ENCODE peak calls at places on chromosome 17, in ten cellular contexts. V is naive thymus-derived CD8-positive, alpha-beta T cell; O is PC-9; J is GM12864; C is H54; U is stimulated activated naive CD4-positive, alpha-beta T cell treated with Interleukin-2 at 50 U/mL for 16 hours; T is T-helper 2 cell; L is stimulated activated CD4-positive, alpha-beta T cell treated with anti-CD3 and anti-CD28 coated beads, Interleukin-12 subunit alpha, Interleukin-12 subunit beta, amount 100 ng/mL, for 4 hours; M is pancreas; P is stimulated activated CD8-positive, alpha-beta memory T cell treated with anti-CD3 and anti-CD28 coated beads, Interleukin-4, amount 100 ng/mL, for 1 hour. X is an unnamed sample.

GRCh38 chr17:34853916-34854315 is 107.3 kb downstream of the CCT6B start:
- DNase-seq in J (no peak), O (no peak), M (no peak), L (no peak), C (no peak), U (no peak), T (no peak), V (no peak), P (no peak), X (no peak)

GRCh38 chr17:73743802-73744201 is 99.6 kb upstream of the SDK2 start:
- DNase-seq in T (no peak), C (no peak), V (no peak), L (no peak), U (no peak), J (no peak), M (no peak), O (no peak), P (no peak), X (no peak)

GRCh38 chr17:42221886-42222745 is 27.8 kb upstream of the GHDC start:
- DNase-seq in V (peak; percentile 60), U (peak; percentile 41), M (no peak), L (peak; percentile 51), T (peak; percentile 34), J (peak; percentile 18), O (no peak), C (peak; percentile 61), P (no peak), X (no peak)

GRCh38 chr17:67157732-67158639 is 87.0 kb downstream of the HELZ start:
- DNase-seq in C (no peak), P (no peak), J (no peak), O (no peak), L (no peak), M (no peak), V (no peak), U (no peak), T (no peak), X (no peak)

GRCh38 chr17:59010026-59010425 is 96.7 kb downstream of the TRIM37 start:
- DNase-seq in U (no peak), L (no peak), T (no peak), J (no peak), M (no peak), P (no peak), O (no peak), C (no peak), V (no peak), X (no peak)

GRCh38 chr17:17075037-17075755 is 32.9 kb downstream of the MPRIP start:
- DNase-seq in L (no peak), J (no peak), P (no peak), M (peak; percentile 21), C (no peak), U (no peak), O (no peak), T (peak; percentile 5), V (no peak), X (no peak)

GRCh38 chr17:17041571-17042380 is 481 bp upstream of the MPRIP start:
- DNase-seq in L (peak; percentile 98), V (peak; percentile 95), U (peak; percentile 98), M (peak; percentile 100), O (peak; percentile 93), C (peak; percentile 97), J (peak; percentile 90), T (peak; percentile 92), P (peak; percentile 75), X (peak; percentile 59)

GRCh38 chr17:82838386-82839063 is 1.3 kb downstream of the ZNF750 start:
- DNase-seq in P (no peak), J (no peak), M (no peak), U (no peak), L (no peak), T (no peak), C (no peak), O (peak; percentile 90), V (no peak), X (no peak)

GRCh38 chr17:69500911-69501429 is 86.5 kb downstream of the MAP2K6 start:
- DNase-seq in M (no peak), V (no peak), T (no peak), L (no peak), P (no peak), O (no peak), C (no peak), U (no peak), J (no peak), X (no peak)

GRCh38 chr17:15112881-15113617 is 152.1 kb downstream of the PMP22 start:
- DNase-seq in U (no peak), T (no peak), V (no peak), M (no peak), P (no peak), J (no peak), C (no peak), L (no peak), O (no peak), X (no peak)

GRCh38 chr17:17181666-17182600 is 24.2 kb downstream of the PLD6 start:
- DNase-seq in T (peak; percentile 31), C (no peak), O (no peak), V (peak; percentile 60), P (no peak), U (peak; percentile 41), L (no peak), J (no peak), M (no peak), X (no peak)

GRCh38 chr17:81540676-81541027 is 11.5 kb downstream of the FAAP100 start:
- DNase-seq in V (no peak), L (no peak), P (no peak), C (no peak), T (no peak), M (peak; percentile 75), J (no peak), U (no peak), O (no peak), X (no peak)

GRCh38 chr17:48792033-48792798 is 24.8 kb downstream of the TTLL6 start:
- DNase-seq in M (no peak), U (no peak), O (peak; percentile 5), V (no peak), T (no peak), P (no peak), C (no peak), J (no peak), L (no peak), X (no peak)

GRCh38 chr17:79159926-79160325 is 85.3 kb downstream of the ENGASE start:
- DNase-seq in L (no peak), O (no peak), P (no peak), V (no peak), M (no peak), C (no peak), J (no peak), T (no peak), U (no peak), X (no peak)

GRCh38 chr17:8742274-8742673 is 2.4 kb downstream of the CCDC42 start:
- DNase-seq in T (no peak), P (no peak), C (no peak), V (no peak), J (no peak), O (no peak), U (no peak), M (no peak), L (no peak), X (no peak)

GRCh38 chr17:72618018-72618509 is 474.4 kb downstream of the SLC39A11 start:
- DNase-seq in M (no peak), T (peak; percentile 17), O (peak; percentile 87), J (no peak), V (no peak), P (no peak), U (peak; percentile 10), L (no peak), C (no peak), X (no peak)

GRCh38 chr17:57363998-57364645 is 107.8 kb downstream of the MSI2 start:
- DNase-seq in P (no peak), M (no peak), L (no peak), V (no peak), O (no peak), U (no peak), T (no peak), C (no peak), J (no peak), X (no peak)

X was measured in cerebellar nuclear complex.